ENCODE peak calls at places on chromosomes 7 and 10, in five cellular contexts. One of them, this sample, is unnamed.

GRCh38 chr7:99195867-99196266 is 12.0 kb downstream of the KPNA7 start:
- DNase-seq in immature natural killer cell: no peak
- DNase-seq in SJSA1: no peak
- DNase-seq in Ammon's horn: no peak
- DNase-seq in hepatocyte: no peak
- DNase-seq in this sample: no peak

GRCh38 chr10:29771376-29771775 is 136.6 kb upstream of the SVIL start:
- DNase-seq in immature natural killer cell: no peak
- DNase-seq in SJSA1: no peak
- DNase-seq in Ammon's horn: no peak
- DNase-seq in hepatocyte: no peak
- DNase-seq in this sample: no peak

GRCh38 chr7:2116903-2117680 is 115.7 kb downstream of the MAD1L1 start:
- DNase-seq in immature natural killer cell: no peak
- DNase-seq in SJSA1: peak; percentile 72
- DNase-seq in Ammon's horn: peak; percentile 79
- DNase-seq in hepatocyte: peak; percentile 46
- DNase-seq in this sample: no peak

GRCh38 chr7:14761506-14762296 is 140.8 kb downstream of the DGKB start:
- DNase-seq in immature natural killer cell: no peak
- DNase-seq in SJSA1: no peak
- DNase-seq in Ammon's horn: peak; percentile 84
- DNase-seq in hepatocyte: peak; percentile 47
- DNase-seq in this sample: no peak

GRCh38 chr7:1193593-1194424 is 33.8 kb upstream of the ZFAND2A start:
- DNase-seq in immature natural killer cell: no peak
- DNase-seq in SJSA1: no peak
- DNase-seq in Ammon's horn: peak; percentile 76
- DNase-seq in hepatocyte: peak; percentile 35
- DNase-seq in this sample: peak; percentile 35

GRCh38 chr7:47488205-47488968 is 93.5 kb downstream of the TNS3 start:
- DNase-seq in immature natural killer cell: no peak
- DNase-seq in SJSA1: peak; percentile 58
- DNase-seq in Ammon's horn: no peak
- DNase-seq in hepatocyte: no peak
- DNase-seq in this sample: no peak

GRCh38 chr10:99815611-99816010 is 33.2 kb downstream of the ABCC2 start:
- DNase-seq in immature natural killer cell: no peak
- DNase-seq in SJSA1: no peak
- DNase-seq in Ammon's horn: no peak
- DNase-seq in hepatocyte: no peak
- DNase-seq in this sample: no peak

GRCh38 chr7:151378496-151379192 is 31.2 kb downstream of the WDR86 start:
- DNase-seq in immature natural killer cell: no peak
- DNase-seq in SJSA1: no peak
- DNase-seq in Ammon's horn: no peak
- DNase-seq in hepatocyte: no peak
- DNase-seq in this sample: no peak

GRCh38 chr7:47366211-47366610 is 215.7 kb downstream of the TNS3 start:
- DNase-seq in immature natural killer cell: no peak
- DNase-seq in SJSA1: no peak
- DNase-seq in Ammon's horn: no peak
- DNase-seq in hepatocyte: no peak
- DNase-seq in this sample: no peak

GRCh38 chr7:103065666-103066065 is 8.9 kb downstream of the FBXL13 start:
- DNase-seq in immature natural killer cell: no peak
- DNase-seq in SJSA1: peak; percentile 28
- DNase-seq in Ammon's horn: no peak
- DNase-seq in hepatocyte: peak; percentile 46
- DNase-seq in this sample: peak; percentile 38

GRCh38 chr7:65907501-65908198 is 34.8 kb downstream of the VKORC1L1 start:
- DNase-seq in immature natural killer cell: no peak
- DNase-seq in SJSA1: no peak
- DNase-seq in Ammon's horn: no peak
- DNase-seq in hepatocyte: no peak
- DNase-seq in this sample: no peak

GRCh38 chr7:36868727-36869411 is 144.6 kb upstream of the AOAH start:
- DNase-seq in immature natural killer cell: no peak
- DNase-seq in SJSA1: no peak
- DNase-seq in Ammon's horn: no peak
- DNase-seq in hepatocyte: no peak
- DNase-seq in this sample: no peak

GRCh38 chr10:48449501-48450232 is 143.2 kb downstream of the MAPK8 start:
- DNase-seq in immature natural killer cell: no peak
- DNase-seq in SJSA1: no peak
- DNase-seq in Ammon's horn: peak; percentile 63
- DNase-seq in hepatocyte: peak; percentile 1
- DNase-seq in this sample: no peak

GRCh38 chr7:1944619-1945210 is 274.6 kb downstream of the ELFN1 start:
- DNase-seq in immature natural killer cell: no peak
- DNase-seq in SJSA1: no peak
- DNase-seq in Ammon's horn: no peak
- DNase-seq in hepatocyte: no peak
- DNase-seq in this sample: no peak

GRCh38 chr10:62278461-62278910 is 9.8 kb upstream of the RTKN2 start:
- DNase-seq in immature natural killer cell: no peak
- DNase-seq in SJSA1: peak; percentile 22
- DNase-seq in Ammon's horn: no peak
- DNase-seq in hepatocyte: no peak
- DNase-seq in this sample: no peak

GRCh38 chr7:73718438-73718881 is 1.0 kb downstream of the STX1A start:
- DNase-seq in immature natural killer cell: no peak
- DNase-seq in SJSA1: no peak
- DNase-seq in Ammon's horn: no peak
- DNase-seq in hepatocyte: peak; percentile 30
- DNase-seq in this sample: no peak

GRCh38 chr10:87706731-87707130 is 47.1 kb downstream of the PAPSS2 start:
- DNase-seq in immature natural killer cell: no peak
- DNase-seq in SJSA1: no peak
- DNase-seq in Ammon's horn: no peak
- DNase-seq in hepatocyte: no peak
- DNase-seq in this sample: no peak

GRCh38 chr10:5812283-5813090 is 747 bp downstream of the GDI2 start:
- DNase-seq in immature natural killer cell: peak; percentile 48
- DNase-seq in SJSA1: no peak
- DNase-seq in Ammon's horn: peak; percentile 32
- DNase-seq in hepatocyte: peak; percentile 63
- DNase-seq in this sample: peak; percentile 52

GRCh38 chr7:47478926-47479791 is 102.8 kb downstream of the TNS3 start:
- DNase-seq in immature natural killer cell: no peak
- DNase-seq in SJSA1: no peak
- DNase-seq in Ammon's horn: no peak
- DNase-seq in hepatocyte: no peak
- DNase-seq in this sample: no peak

GRCh38 chr10:84715911-84716310 is 387.5 kb downstream of the CCSER2 start:
- DNase-seq in immature natural killer cell: no peak
- DNase-seq in SJSA1: peak; percentile 23
- DNase-seq in Ammon's horn: peak; percentile 10
- DNase-seq in hepatocyte: peak; percentile 60
- DNase-seq in this sample: peak; percentile 21

GRCh38 chr7:114554781-114555537 is 140.3 kb downstream of the FOXP2 start:
- DNase-seq in immature natural killer cell: no peak
- DNase-seq in SJSA1: no peak
- DNase-seq in Ammon's horn: no peak
- DNase-seq in hepatocyte: no peak
- DNase-seq in this sample: no peak

GRCh38 chr7:15554081-15554480 is 7.7 kb downstream of the AGMO start:
- DNase-seq in immature natural killer cell: no peak
- DNase-seq in SJSA1: no peak
- DNase-seq in Ammon's horn: no peak
- DNase-seq in hepatocyte: no peak
- DNase-seq in this sample: no peak

GRCh38 chr7:43954524-43955228 is 28.4 kb downstream of the UBE2D4 start:
- DNase-seq in immature natural killer cell: no peak
- DNase-seq in SJSA1: peak; percentile 23
- DNase-seq in Ammon's horn: peak; percentile 86
- DNase-seq in hepatocyte: peak; percentile 57
- DNase-seq in this sample: no peak

GRCh38 chr10:15842493-15843169 is 17.7 kb downstream of the MINDY3 start:
- DNase-seq in immature natural killer cell: no peak
- DNase-seq in SJSA1: no peak
- DNase-seq in Ammon's horn: no peak
- DNase-seq in hepatocyte: no peak
- DNase-seq in this sample: no peak

GRCh38 chr10:43360086-43360485 is 11.3 kb upstream of the FXYD4 start:
- DNase-seq in immature natural killer cell: no peak
- DNase-seq in SJSA1: no peak
- DNase-seq in Ammon's horn: no peak
- DNase-seq in hepatocyte: no peak
- DNase-seq in this sample: no peak

GRCh38 chr10:54139819-54140428 is 661.1 kb downstream of the PCDH15 start:
- DNase-seq in immature natural killer cell: no peak
- DNase-seq in SJSA1: peak; percentile 1
- DNase-seq in Ammon's horn: no peak
- DNase-seq in hepatocyte: no peak
- DNase-seq in this sample: no peak

GRCh38 chr7:52500796-52501195 is 534.6 kb upstream of the POM121L12 start:
- DNase-seq in immature natural killer cell: no peak
- DNase-seq in SJSA1: no peak
- DNase-seq in Ammon's horn: no peak
- DNase-seq in hepatocyte: peak; percentile 10
- DNase-seq in this sample: no peak

GRCh38 chr10:74855027-74855426 is 28.6 kb downstream of the KAT6B start:
- DNase-seq in immature natural killer cell: no peak
- DNase-seq in SJSA1: no peak
- DNase-seq in Ammon's horn: no peak
- DNase-seq in hepatocyte: no peak
- DNase-seq in this sample: peak; percentile 24

GRCh38 chr7:151083071-151083823 is at the start of gene TMUB1:
- DNase-seq in immature natural killer cell: peak; percentile 90
- DNase-seq in SJSA1: peak; percentile 60
- DNase-seq in Ammon's horn: peak; percentile 83
- DNase-seq in hepatocyte: peak; percentile 88
- DNase-seq in this sample: peak; percentile 86

GRCh38 chr10:120761951-120762350 is 89.2 kb upstream of the WDR11 start:
- DNase-seq in immature natural killer cell: no peak
- DNase-seq in SJSA1: no peak
- DNase-seq in Ammon's horn: no peak
- DNase-seq in hepatocyte: no peak
- DNase-seq in this sample: no peak

GRCh38 chr10:44966816-44967509 is 7.4 kb downstream of the RASSF4 start:
- DNase-seq in immature natural killer cell: no peak
- DNase-seq in SJSA1: no peak
- DNase-seq in Ammon's horn: no peak
- DNase-seq in hepatocyte: no peak
- DNase-seq in this sample: peak; percentile 16

GRCh38 chr10:93445097-93445960 is 36.8 kb downstream of the MYOF start:
- DNase-seq in immature natural killer cell: no peak
- DNase-seq in SJSA1: peak; percentile 60
- DNase-seq in Ammon's horn: peak; percentile 80
- DNase-seq in hepatocyte: peak; percentile 98
- DNase-seq in this sample: peak; percentile 95

GRCh38 chr7:92740134-92740533 is 96.2 kb downstream of the CDK6 start:
- DNase-seq in immature natural killer cell: no peak
- DNase-seq in SJSA1: no peak
- DNase-seq in Ammon's horn: no peak
- DNase-seq in hepatocyte: no peak
- DNase-seq in this sample: no peak

GRCh38 chr10:47048533-47048905 is 137.3 kb downstream of the PTPN20 start:
- DNase-seq in immature natural killer cell: no peak
- DNase-seq in SJSA1: no peak
- DNase-seq in Ammon's horn: no peak
- DNase-seq in hepatocyte: no peak
- DNase-seq in this sample: no peak

GRCh38 chr10:4191894-4192293 is 406.9 kb upstream of the KLF6 start:
- DNase-seq in immature natural killer cell: no peak
- DNase-seq in SJSA1: no peak
- DNase-seq in Ammon's horn: no peak
- DNase-seq in hepatocyte: no peak
- DNase-seq in this sample: no peak

GRCh38 chr10:30818010-30818660 is 188.6 kb upstream of the LYZL2 start:
- DNase-seq in immature natural killer cell: no peak
- DNase-seq in SJSA1: no peak
- DNase-seq in Ammon's horn: peak; percentile 58
- DNase-seq in hepatocyte: no peak
- DNase-seq in this sample: no peak

GRCh38 chr7:110358028-110358427 is 732.9 kb upstream of the LRRN3 start:
- DNase-seq in immature natural killer cell: no peak
- DNase-seq in SJSA1: no peak
- DNase-seq in Ammon's horn: no peak
- DNase-seq in hepatocyte: no peak
- DNase-seq in this sample: no peak

GRCh38 chr10:69278446-69278963 is at the start of gene HK1:
- DNase-seq in immature natural killer cell: no peak
- DNase-seq in SJSA1: no peak
- DNase-seq in Ammon's horn: peak; percentile 23
- DNase-seq in hepatocyte: no peak
- DNase-seq in this sample: no peak